ENCODE peak calls at places on chromosomes 6 and 20, in four cellular contexts. I is H9, Y is H1, G is IMR-90. T is an unnamed sample.

GRCh38 chr20:3134151-3134550 is 25.5 kb downstream of the FASTKD5 start:
- DNase-seq in G (peak; percentile 75), Y (no peak), I (no peak), T (no peak)

GRCh38 chr6:136723780-136724179 is 68.5 kb downstream of the MAP3K5 start:
- DNase-seq in Y (no peak), G (no peak), I (no peak), T (no peak)

GRCh38 chr6:9481292-9482029 is 933.4 kb downstream of the TFAP2A start:
- DNase-seq in I (no peak), G (peak; percentile 79), Y (no peak), T (no peak)

GRCh38 chr6:134436281-134436815 is 118.4 kb upstream of the SGK1 start:
- DNase-seq in Y (no peak), I (no peak), G (peak; percentile 99), T (no peak)

GRCh38 chr20:61799394-61799923 is 266.2 kb downstream of the TAF4 start:
- DNase-seq in Y (no peak), G (no peak), I (no peak), T (no peak)

GRCh38 chr20:64071341-64072332 is 7.7 kb downstream of the RGS19 start:
- DNase-seq in Y (no peak), I (no peak), G (no peak), T (no peak)

GRCh38 chr20:57400821-57401564 is 9.8 kb downstream of the RBM38 start:
- DNase-seq in Y (no peak), I (no peak), G (no peak), T (no peak)

GRCh38 chr20:34771680-34772081 is 53.8 kb downstream of the NCOA6 start:
- DNase-seq in Y (no peak), I (no peak), G (no peak), T (no peak)

GRCh38 chr20:2693996-2694471 is 1.5 kb downstream of the EBF4 start:
- DNase-seq in G (no peak), I (peak; percentile 55), Y (no peak), T (no peak)

GRCh38 chr20:16701296-16701695 is 28.5 kb upstream of the SNRPB2 start:
- DNase-seq in I (peak; percentile 34), G (no peak), Y (no peak), T (no peak)

GRCh38 chr6:14751645-14752173 is 494.2 kb upstream of the JARID2 start:
- DNase-seq in I (no peak), Y (no peak), G (no peak), T (no peak)

GRCh38 chr6:40393641-40394040 is 193.5 kb downstream of the LRFN2 start:
- DNase-seq in G (no peak), I (peak; percentile 20), Y (no peak), T (no peak)

GRCh38 chr6:53741417-53741816 is 53.4 kb upstream of the LRRC1 start:
- DNase-seq in Y (no peak), I (peak; percentile 44), G (no peak), T (no peak)

GRCh38 chr6:114432380-114432779 is 89.6 kb upstream of the HS3ST5 start:
- DNase-seq in G (no peak), I (no peak), Y (no peak), T (no peak)

GRCh38 chr6:84876723-84877514 is 112.5 kb upstream of the TBX18 start:
- DNase-seq in I (no peak), Y (no peak), G (no peak), T (no peak)

GRCh38 chr6:158894192-158894591 is 75.0 kb upstream of the EZR start:
- DNase-seq in Y (no peak), I (peak; percentile 71), G (peak; percentile 90), T (peak; percentile 61)

GRCh38 chr6:17281497-17282481 is 628 bp downstream of the RBM24 start:
- DNase-seq in I (peak; percentile 43), G (peak; percentile 24), Y (no peak), T (peak; percentile 35)

GRCh38 chr20:53753880-53754459 is 160.3 kb upstream of the ZNF217 start:
- DNase-seq in G (no peak), Y (no peak), I (no peak), T (no peak)

GRCh38 chr20:8722277-8722928 is 346.5 kb upstream of the PLCB4 start:
- DNase-seq in I (no peak), G (peak; percentile 77), Y (no peak), T (peak; percentile 57)

GRCh38 chr6:109793793-109794192 is 102.7 kb downstream of the FIG4 start:
- DNase-seq in I (no peak), G (peak; percentile 98), Y (no peak), T (no peak)

GRCh38 chr6:122810189-122810588 is 21.1 kb downstream of the SMPDL3A start:
- DNase-seq in Y (no peak), I (no peak), G (no peak), T (no peak)

GRCh38 chr6:12288844-12289654 is 1.1 kb upstream of the EDN1 start:
- DNase-seq in I (peak; percentile 70), G (peak; percentile 74), Y (peak; percentile 39), T (peak; percentile 59)

GRCh38 chr6:147949981-147950622 is 392.5 kb upstream of the SASH1 start:
- DNase-seq in I (no peak), G (peak; percentile 35), Y (no peak), T (no peak)

GRCh38 chr6:30599625-30600324 is 17.3 kb downstream of the PPP1R10 start:
- DNase-seq in I (no peak), G (no peak), Y (no peak), T (no peak)

GRCh38 chr6:30601436-30601814 is 15.6 kb downstream of the PPP1R10 start:
- DNase-seq in Y (no peak), G (no peak), I (no peak), T (no peak)

GRCh38 chr6:30600576-30600975 is 16.5 kb downstream of the PPP1R10 start:
- DNase-seq in I (no peak), Y (no peak), G (no peak), T (no peak)

GRCh38 chr6:30601815-30602641 is 15.0 kb downstream of the PPP1R10 start:
- DNase-seq in I (no peak), Y (no peak), G (no peak), T (no peak)

GRCh38 chr6:30603961-30604360 is 13.1 kb downstream of the PPP1R10 start:
- DNase-seq in G (no peak), Y (no peak), I (no peak), T (no peak)
- H2AFZ ChIP-seq in G (no peak overlapping the region), Y (no peak overlapping the region), I (no peak overlapping the region), T (no peak overlapping the region)

GRCh38 chr6:67362976-67363375 is 1272.1 kb upstream of the ADGRB3 start:
- DNase-seq in I (no peak), G (no peak), Y (no peak), T (no peak)

GRCh38 chr6:67358241-67358640 is 1276.8 kb upstream of the ADGRB3 start:
- DNase-seq in G (no peak), I (no peak), Y (no peak), T (no peak)

GRCh38 chr6:67361264-67361663 is 1273.8 kb upstream of the ADGRB3 start:
- DNase-seq in I (no peak), Y (no peak), G (no peak), T (no peak)
- H3K4me2 ChIP-seq in I (no peak overlapping the region), Y (no peak overlapping the region), G (no peak overlapping the region), T (no peak overlapping the region)

GRCh38 chr20:38126146-38126912 is 38.7 kb downstream of the TGM2 start:
- DNase-seq in Y (no peak), I (peak; percentile 17), G (no peak), T (no peak)
- H4K91ac ChIP-seq in Y (no peak overlapping the region), I (no peak overlapping the region), G (peak overlapping the region; percentile 89), T (no peak overlapping the region)

DNA sequence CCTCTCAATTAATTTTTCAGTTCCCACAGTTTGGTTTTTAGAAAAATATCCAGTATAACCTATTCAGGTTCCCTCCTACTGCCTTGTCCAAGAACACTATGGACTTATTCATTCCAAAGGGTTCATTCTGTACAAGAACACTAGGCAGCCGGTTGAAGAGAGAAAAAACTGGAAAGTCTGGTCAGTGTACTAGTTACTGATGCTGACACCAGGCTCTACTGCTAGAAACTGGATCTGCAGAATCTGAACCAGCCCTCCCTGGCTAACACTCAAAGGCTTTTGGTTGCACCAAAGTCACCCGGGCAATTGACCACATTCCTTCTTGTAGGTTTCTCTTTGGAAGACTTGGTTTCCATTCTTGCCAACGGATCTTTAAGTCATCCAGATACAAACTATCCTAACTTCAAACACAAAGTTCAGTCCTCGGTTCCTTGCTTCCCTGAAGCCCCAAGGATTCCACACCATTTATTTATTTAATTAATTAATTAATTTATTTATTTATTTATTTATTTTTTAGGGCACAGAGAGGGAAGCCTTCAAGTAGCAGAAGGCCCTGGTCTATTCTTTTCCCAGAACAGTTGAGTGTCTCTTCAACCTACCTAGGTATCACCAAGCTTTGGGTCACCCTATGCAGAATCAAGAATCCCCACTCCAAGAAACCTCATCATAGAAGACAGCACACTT is 268.1 kb downstream of the ADGB start:
- DNase-seq in G (no peak), I (no peak), Y (no peak), T (no peak)
- H2AFZ ChIP-seq in G (no peak overlapping the region), I (no peak overlapping the region), Y (no peak overlapping the region), T (no peak overlapping the region)